ENCODE peak calls at places on chromosomes 5 and 9, in six cellular contexts. O is A549, G is K562, S is endothelial cell of umbilical vein, P is GM12878, J is HepG2. T is an unnamed sample.

GRCh38 chr9:10438955-10439354 is 173.8 kb downstream of the PTPRD start:
- DNase-seq in O (no peak), G (no peak), S (no peak), P (no peak), J (no peak), T (no peak)

GRCh38 chr5:168979140-168979539 is 321.8 kb downstream of the SLIT3 start:
- DNase-seq in O (no peak), G (no peak), S (no peak), P (no peak), J (no peak), T (no peak)

GRCh38 chr9:98917691-98918487 is 25.8 kb upstream of the COL15A1 start:
- DNase-seq in O (no peak), G (no peak), S (no peak), P (no peak), J (no peak), T (no peak)

GRCh38 chr5:157290981-157291711 is 25.2 kb downstream of the CYFIP2 start:
- DNase-seq in O (peak; percentile 54), G (no peak), S (no peak), P (no peak), J (peak; percentile 99), T (peak; percentile 26)

GRCh38 chr5:123157797-123158528 is 68.9 kb downstream of the PRDM6 start:
- DNase-seq in O (no peak), G (no peak), S (peak; percentile 6), P (no peak), J (no peak), T (no peak)

GRCh38 chr5:107853031-107853430 is 182.3 kb upstream of the EFNA5 start:
- DNase-seq in O (no peak), G (no peak), S (no peak), P (no peak), J (no peak), T (no peak)

GRCh38 chr5:41290810-41291209 is 77.5 kb upstream of the C6 start:
- DNase-seq in O (no peak), G (no peak), S (no peak), P (no peak), J (no peak), T (no peak)

GRCh38 chr5:154815684-154816247 is 34.6 kb downstream of the FAXDC2 start:
- DNase-seq in O (no peak), G (no peak), S (no peak), P (no peak), J (no peak), T (no peak)

GRCh38 chr9:75213765-75214164 is 125.5 kb downstream of the OSTF1 start:
- DNase-seq in O (no peak), G (no peak), S (no peak), P (no peak), J (no peak), T (no peak)

GRCh38 chr9:116549061-116549664 is 137.9 kb upstream of the TRIM32 start:
- DNase-seq in O (peak; percentile 95), G (no peak), S (no peak), P (no peak), J (peak; percentile 91), T (peak; percentile 89)

GRCh38 chr5:99866740-99867139 is 668.4 kb upstream of the FAM174A start:
- DNase-seq in O (no peak), G (no peak), S (no peak), P (no peak), J (no peak), T (no peak)

GRCh38 chr5:116032094-116032517 is at the start of gene ARL14EPL:
- DNase-seq in O (peak; percentile 51), G (peak; percentile 20), S (peak; percentile 98), P (no peak), J (peak; percentile 47), T (peak; percentile 90)

GRCh38 chr5:102388235-102388634 is 92.2 kb upstream of the SLCO4C1 start:
- DNase-seq in O (no peak), G (no peak), S (no peak), P (no peak), J (no peak), T (no peak)

GRCh38 chr5:168712280-168712924 is 133.2 kb upstream of the PANK3 start:
- DNase-seq in O (peak; percentile 79), G (no peak), S (peak; percentile 55), P (no peak), J (no peak), T (peak; percentile 13)

GRCh38 chr5:150815010-150815409 is 31.3 kb upstream of the IRGM start:
- DNase-seq in O (no peak), G (no peak), S (no peak), P (no peak), J (no peak), T (no peak)

GRCh38 chr5:180799902-180800801 is 2.5 kb downstream of the MGAT1 start:
- DNase-seq in O (no peak), G (peak; percentile 35), S (no peak), P (no peak), J (no peak), T (no peak)
- TF ChIP-seq CTCF in O (no peak), G (peak; percentile 26), S (peak; percentile 15), P (no peak), J (no peak), T (no peak)

GRCh38 chr9:83299556-83299955 is 236.6 kb upstream of the RASEF start:
- DNase-seq in O (peak; percentile 37), G (no peak), S (peak; percentile 11), P (no peak), J (no peak), T (no peak)
- TF ChIP-seq MYC in O (no peak), G (no peak), S (no peak), P (no peak), J (no peak), T (no peak)

GRCh38 chr5:93587919-93588585 is 5.0 kb downstream of the NR2F1 start:
- DNase-seq in O (no peak), G (no peak), S (no peak), P (no peak), J (no peak), T (no peak)
- TF ChIP-seq MAX in O (no peak), G (no peak), S (no peak), P (no peak), J (no peak), T (no peak)

DNA sequence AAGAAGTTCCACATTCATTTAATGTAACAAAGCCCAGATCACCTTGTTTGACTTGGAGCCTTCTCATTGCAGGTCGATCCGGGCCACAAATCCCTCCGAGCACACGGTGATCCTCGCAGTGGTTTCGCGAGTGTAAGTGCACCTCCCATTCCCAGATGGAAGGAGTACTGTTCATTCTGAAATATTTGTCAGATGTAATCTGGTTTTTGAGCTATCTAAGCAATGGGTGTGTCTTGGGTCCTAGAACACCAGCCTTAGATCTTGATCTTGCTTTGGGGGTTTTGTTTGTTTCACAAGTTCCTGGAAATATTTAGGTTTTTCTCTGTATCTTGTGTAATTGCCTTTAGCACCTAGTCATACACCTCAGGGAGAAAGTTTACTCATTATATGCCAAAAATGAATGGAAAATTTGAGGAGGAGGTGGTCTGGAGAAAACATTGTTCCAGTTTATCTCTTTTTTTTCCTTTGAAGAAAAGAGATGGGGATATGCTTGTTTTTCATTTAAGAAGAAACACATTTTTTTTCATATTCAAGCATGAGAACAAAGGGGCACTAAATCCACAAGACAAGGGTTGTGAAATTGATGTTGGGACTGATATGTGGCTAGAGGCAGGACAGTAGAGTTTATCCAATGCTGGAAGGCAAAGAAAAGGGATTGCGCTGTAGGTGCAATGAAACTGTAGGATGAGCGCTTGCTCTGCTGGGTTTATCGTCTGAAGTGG is 118.6 kb downstream of the PDE8B start:
- DNase-seq in O (no peak), G (no peak), S (no peak), P (no peak), J (no peak), T (no peak)
- TF ChIP-seq CTCF in O (no peak), G (no peak), S (no peak), P (no peak), J (no peak), T (no peak)

GRCh38 chr5:8825161-8825757 is 720.6 kb downstream of the SEMA5A start:
- DNase-seq in O (no peak), G (no peak), S (no peak), P (no peak), J (no peak), T (no peak)
- TF ChIP-seq MYC in O (no peak), G (no peak), S (no peak), P (no peak), J (no peak), T (no peak)

GRCh38 chr9:137832191-137832700 is 45.3 kb upstream of the CACNA1B start:
- DNase-seq in O (no peak), G (no peak), S (no peak), P (no peak), J (no peak), T (no peak)

GRCh38 chr9:137829260-137829996 is 48.2 kb upstream of the CACNA1B start:
- DNase-seq in O (no peak), G (no peak), S (no peak), P (no peak), J (no peak), T (no peak)

GRCh38 chr9:137827908-137828526 is 49.6 kb upstream of the CACNA1B start:
- DNase-seq in O (no peak), G (no peak), S (no peak), P (no peak), J (no peak), T (no peak)

GRCh38 chr9:137825324-137825991 is 52.1 kb upstream of the CACNA1B start:
- DNase-seq in O (no peak), G (no peak), S (no peak), P (peak; percentile 27), J (no peak), T (no peak)

GRCh38 chr9:137828527-137829259 is 48.9 kb upstream of the CACNA1B start:
- DNase-seq in O (no peak), G (peak; percentile 51), S (no peak), P (no peak), J (no peak), T (peak; percentile 42)
- TF ChIP-seq MAX in O (no peak), G (no peak), S (no peak), P (no peak), J (no peak), T (no peak)

GRCh38 chr5:122030251-122030650 is 47.8 kb downstream of the LOX start:
- DNase-seq in O (no peak), G (no peak), S (no peak), P (no peak), J (peak; percentile 27), T (no peak)
- TF ChIP-seq CTCF in O (no peak), G (no peak), S (no peak), P (no peak), J (peak; percentile 25), T (no peak)